ENCODE peak calls at places on chromosome 2, in ten cellular contexts. One of them, this sample, is unnamed.

GRCh38 chr2:191020742-191021381 is 6.9 kb upstream of the STAT1 start:
- DNase-seq in GM06990: peak
- DNase-seq in astrocyte: peak
- DNase-seq in A549: peak
- DNase-seq in heart right ventricle: no peak
- DNase-seq in HFF-Myc: no peak
- DNase-seq in pancreas: no peak
- DNase-seq in kidney: no peak
- DNase-seq in cardiac fibroblast: peak
- DNase-seq in lower lobe of right lung: no peak
- DNase-seq in this sample: no peak

GRCh38 chr2:223486741-223487140 is 115.4 kb downstream of the SCG2 start:
- DNase-seq in GM06990: no peak
- DNase-seq in astrocyte: peak
- DNase-seq in A549: no peak
- DNase-seq in heart right ventricle: no peak
- DNase-seq in HFF-Myc: no peak
- DNase-seq in pancreas: no peak
- DNase-seq in kidney: no peak
- DNase-seq in cardiac fibroblast: no peak
- DNase-seq in lower lobe of right lung: no peak
- DNase-seq in this sample: no peak

GRCh38 chr2:224997802-224998201 is 44.5 kb downstream of the DOCK10 start:
- DNase-seq in GM06990: no peak
- DNase-seq in astrocyte: peak
- DNase-seq in A549: no peak
- DNase-seq in heart right ventricle: no peak
- DNase-seq in HFF-Myc: no peak
- DNase-seq in pancreas: no peak
- DNase-seq in kidney: no peak
- DNase-seq in cardiac fibroblast: peak
- DNase-seq in lower lobe of right lung: no peak
- DNase-seq in this sample: no peak

GRCh38 chr2:151728736-151729415 is 5.4 kb downstream of the NEB start:
- DNase-seq in GM06990: no peak
- DNase-seq in astrocyte: no peak
- DNase-seq in A549: no peak
- DNase-seq in heart right ventricle: no peak
- DNase-seq in HFF-Myc: no peak
- DNase-seq in pancreas: no peak
- DNase-seq in kidney: no peak
- DNase-seq in cardiac fibroblast: no peak
- DNase-seq in lower lobe of right lung: no peak
- DNase-seq in this sample: peak

GRCh38 chr2:138213079-138213478 is 248.8 kb downstream of the HNMT start:
- DNase-seq in GM06990: no peak
- DNase-seq in astrocyte: no peak
- DNase-seq in A549: no peak
- DNase-seq in heart right ventricle: no peak
- DNase-seq in HFF-Myc: no peak
- DNase-seq in pancreas: no peak
- DNase-seq in kidney: no peak
- DNase-seq in cardiac fibroblast: no peak
- DNase-seq in lower lobe of right lung: no peak
- DNase-seq in this sample: no peak

GRCh38 chr2:173278794-173279527 is 75.7 kb upstream of the CDCA7 start:
- DNase-seq in GM06990: peak
- DNase-seq in astrocyte: no peak
- DNase-seq in A549: no peak
- DNase-seq in heart right ventricle: no peak
- DNase-seq in HFF-Myc: no peak
- DNase-seq in pancreas: no peak
- DNase-seq in kidney: no peak
- DNase-seq in cardiac fibroblast: no peak
- DNase-seq in lower lobe of right lung: no peak
- DNase-seq in this sample: no peak

GRCh38 chr2:67486041-67486796 is 89.1 kb downstream of the ETAA1 start:
- DNase-seq in GM06990: no peak
- DNase-seq in astrocyte: peak
- DNase-seq in A549: no peak
- DNase-seq in heart right ventricle: peak
- DNase-seq in HFF-Myc: no peak
- DNase-seq in pancreas: peak
- DNase-seq in kidney: no peak
- DNase-seq in cardiac fibroblast: peak
- DNase-seq in lower lobe of right lung: peak
- DNase-seq in this sample: no peak

GRCh38 chr2:43542285-43542933 is 53.4 kb downstream of the THADA start:
- DNase-seq in GM06990: peak
- DNase-seq in astrocyte: peak
- DNase-seq in A549: peak
- DNase-seq in heart right ventricle: no peak
- DNase-seq in HFF-Myc: no peak
- DNase-seq in pancreas: no peak
- DNase-seq in kidney: no peak
- DNase-seq in cardiac fibroblast: peak
- DNase-seq in lower lobe of right lung: no peak
- DNase-seq in this sample: no peak

GRCh38 chr2:212364106-212364505 is 174.5 kb downstream of the ERBB4 start:
- DNase-seq in GM06990: no peak
- DNase-seq in astrocyte: peak
- DNase-seq in A549: no peak
- DNase-seq in heart right ventricle: no peak
- DNase-seq in HFF-Myc: no peak
- DNase-seq in pancreas: no peak
- DNase-seq in kidney: no peak
- DNase-seq in cardiac fibroblast: peak
- DNase-seq in lower lobe of right lung: no peak
- DNase-seq in this sample: peak

DNA sequence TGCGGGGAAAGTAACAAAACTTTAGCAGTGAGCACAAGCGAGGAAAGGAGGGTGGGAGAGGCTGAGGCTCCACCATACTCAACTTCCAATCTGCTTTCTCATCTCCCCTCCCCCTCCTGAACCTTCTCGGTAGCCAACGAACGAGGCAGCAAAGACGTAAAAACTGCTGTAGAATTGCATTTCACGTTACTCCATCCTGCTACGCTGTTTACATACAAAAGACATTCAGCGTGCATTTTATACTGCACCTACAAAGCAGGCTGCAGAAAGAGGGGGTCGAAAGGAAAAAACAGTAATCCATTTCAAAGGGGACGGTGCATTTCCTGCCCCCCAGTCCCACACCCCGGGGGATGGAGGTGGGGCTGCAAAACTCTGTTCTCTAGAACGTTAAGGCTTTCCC is 1.1 kb downstream of the EFEMP1 start:
- DNase-seq in GM06990: no peak
- DNase-seq in astrocyte: peak
- DNase-seq in A549: no peak
- DNase-seq in heart right ventricle: no peak
- DNase-seq in HFF-Myc: no peak
- DNase-seq in pancreas: no peak
- DNase-seq in kidney: no peak
- DNase-seq in cardiac fibroblast: peak
- DNase-seq in lower lobe of right lung: no peak
- DNase-seq in this sample: no peak
- H3K4me3 ChIP-seq in GM06990: peak
- H3K4me3 ChIP-seq in astrocyte: peak
- H3K4me3 ChIP-seq in A549: peak
- H3K4me3 ChIP-seq in heart right ventricle: peak
- H3K4me3 ChIP-seq in HFF-Myc: peak
- H3K4me3 ChIP-seq in pancreas: no peak
- H3K4me3 ChIP-seq in kidney: peak
- H3K4me3 ChIP-seq in cardiac fibroblast: peak
- H3K4me3 ChIP-seq in lower lobe of right lung: peak
- H3K4me3 ChIP-seq in this sample: no peak

GRCh38 chr2:201319511-201319910 is 37.6 kb downstream of the FLACC1 start:
- DNase-seq in GM06990: no peak
- DNase-seq in astrocyte: no peak
- DNase-seq in A549: no peak
- DNase-seq in heart right ventricle: no peak
- DNase-seq in HFF-Myc: no peak
- DNase-seq in pancreas: no peak
- DNase-seq in kidney: no peak
- DNase-seq in cardiac fibroblast: no peak
- DNase-seq in lower lobe of right lung: no peak
- DNase-seq in this sample: no peak

GRCh38 chr2:201322772-201323171 is 34.4 kb downstream of the FLACC1 start:
- DNase-seq in GM06990: no peak
- DNase-seq in astrocyte: no peak
- DNase-seq in A549: no peak
- DNase-seq in heart right ventricle: no peak
- DNase-seq in HFF-Myc: no peak
- DNase-seq in pancreas: no peak
- DNase-seq in kidney: no peak
- DNase-seq in cardiac fibroblast: no peak
- DNase-seq in lower lobe of right lung: no peak
- DNase-seq in this sample: no peak

GRCh38 chr2:201320257-201320656 is 36.9 kb downstream of the FLACC1 start:
- DNase-seq in GM06990: no peak
- DNase-seq in astrocyte: no peak
- DNase-seq in A549: no peak
- DNase-seq in heart right ventricle: no peak
- DNase-seq in HFF-Myc: no peak
- DNase-seq in pancreas: no peak
- DNase-seq in kidney: no peak
- DNase-seq in cardiac fibroblast: no peak
- DNase-seq in lower lobe of right lung: no peak
- DNase-seq in this sample: no peak

DNA sequence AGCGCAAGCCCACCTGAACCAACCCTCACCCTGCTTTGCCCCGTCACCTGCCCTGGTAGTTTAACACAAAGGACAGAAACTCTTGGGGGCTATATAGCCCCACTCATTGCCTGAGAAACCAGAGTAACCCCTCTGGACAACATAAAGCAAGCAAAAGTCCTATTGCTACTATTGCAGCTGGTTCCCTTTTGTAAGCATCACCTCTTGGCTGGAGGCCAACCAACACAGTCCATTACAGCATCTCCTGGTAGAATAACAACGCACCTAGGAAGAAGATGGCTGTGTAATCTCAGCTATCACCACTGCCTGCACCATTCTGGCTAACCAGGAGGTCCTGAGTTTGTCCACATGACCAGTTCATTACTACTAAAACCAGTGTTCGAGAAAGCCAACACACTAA is 36.4 kb downstream of the FLACC1 start:
- DNase-seq in GM06990: no peak
- DNase-seq in astrocyte: no peak
- DNase-seq in A549: no peak
- DNase-seq in heart right ventricle: no peak
- DNase-seq in HFF-Myc: no peak
- DNase-seq in pancreas: no peak
- DNase-seq in kidney: no peak
- DNase-seq in cardiac fibroblast: no peak
- DNase-seq in lower lobe of right lung: no peak
- DNase-seq in this sample: no peak
- H3K4me3 ChIP-seq in GM06990: no peak
- H3K4me3 ChIP-seq in astrocyte: no peak
- H3K4me3 ChIP-seq in A549: no peak
- H3K4me3 ChIP-seq in heart right ventricle: no peak
- H3K4me3 ChIP-seq in HFF-Myc: no peak
- H3K4me3 ChIP-seq in pancreas: no peak
- H3K4me3 ChIP-seq in kidney: no peak
- H3K4me3 ChIP-seq in cardiac fibroblast: no peak
- H3K4me3 ChIP-seq in lower lobe of right lung: no peak
- H3K4me3 ChIP-seq in this sample: no peak

GRCh38 chr2:181458881-181459280 is 1.7 kb downstream of the ITGA4 start:
- DNase-seq in GM06990: no peak
- DNase-seq in astrocyte: no peak
- DNase-seq in A549: no peak
- DNase-seq in heart right ventricle: no peak
- DNase-seq in HFF-Myc: no peak
- DNase-seq in pancreas: no peak
- DNase-seq in kidney: no peak
- DNase-seq in cardiac fibroblast: no peak
- DNase-seq in lower lobe of right lung: no peak
- DNase-seq in this sample: no peak
- H3K4me3 ChIP-seq in GM06990: peak
- H3K4me3 ChIP-seq in astrocyte: peak
- H3K4me3 ChIP-seq in A549: no peak
- H3K4me3 ChIP-seq in heart right ventricle: no peak
- H3K4me3 ChIP-seq in HFF-Myc: peak
- H3K4me3 ChIP-seq in pancreas: no peak
- H3K4me3 ChIP-seq in kidney: peak
- H3K4me3 ChIP-seq in cardiac fibroblast: peak
- H3K4me3 ChIP-seq in lower lobe of right lung: peak
- H3K4me3 ChIP-seq in this sample: peak

DNA sequence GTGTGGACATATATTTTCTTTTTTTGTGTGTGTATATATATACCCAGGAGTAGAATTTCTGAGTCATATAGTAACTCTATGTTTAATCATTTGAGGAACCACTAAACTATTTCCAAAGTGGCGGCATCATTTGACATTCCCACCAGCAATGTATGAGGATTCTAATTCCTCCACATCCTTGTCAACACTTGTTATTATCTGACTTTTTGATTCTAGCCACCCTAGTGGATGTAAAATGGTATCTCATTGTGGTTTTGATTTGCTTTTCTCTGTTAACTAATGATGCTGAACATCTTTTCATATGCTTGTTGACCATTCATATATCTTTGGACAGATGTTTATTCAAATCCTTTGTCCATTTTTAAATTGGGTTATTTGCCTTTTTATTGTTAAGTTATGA is 120.3 kb downstream of the TGFA start:
- DNase-seq in GM06990: no peak
- DNase-seq in astrocyte: no peak
- DNase-seq in A549: no peak
- DNase-seq in heart right ventricle: no peak
- DNase-seq in HFF-Myc: no peak
- DNase-seq in pancreas: no peak
- DNase-seq in kidney: no peak
- DNase-seq in cardiac fibroblast: no peak
- DNase-seq in lower lobe of right lung: no peak
- DNase-seq in this sample: no peak
- H3K4me3 ChIP-seq in GM06990: no peak
- H3K4me3 ChIP-seq in astrocyte: no peak
- H3K4me3 ChIP-seq in A549: no peak
- H3K4me3 ChIP-seq in heart right ventricle: no peak
- H3K4me3 ChIP-seq in HFF-Myc: no peak
- H3K4me3 ChIP-seq in pancreas: no peak
- H3K4me3 ChIP-seq in kidney: no peak
- H3K4me3 ChIP-seq in cardiac fibroblast: no peak
- H3K4me3 ChIP-seq in lower lobe of right lung: no peak
- H3K4me3 ChIP-seq in this sample: no peak

GRCh38 chr2:132937629-132938028 is 267.6 kb upstream of the LYPD1 start:
- DNase-seq in GM06990: no peak
- DNase-seq in astrocyte: peak
- DNase-seq in A549: no peak
- DNase-seq in heart right ventricle: no peak
- DNase-seq in HFF-Myc: no peak
- DNase-seq in pancreas: no peak
- DNase-seq in kidney: no peak
- DNase-seq in cardiac fibroblast: peak
- DNase-seq in lower lobe of right lung: no peak
- DNase-seq in this sample: no peak
- H3K4me3 ChIP-seq in GM06990: no peak
- H3K4me3 ChIP-seq in astrocyte: no peak
- H3K4me3 ChIP-seq in A549: no peak
- H3K4me3 ChIP-seq in heart right ventricle: no peak
- H3K4me3 ChIP-seq in HFF-Myc: no peak
- H3K4me3 ChIP-seq in pancreas: no peak
- H3K4me3 ChIP-seq in kidney: no peak
- H3K4me3 ChIP-seq in cardiac fibroblast: no peak
- H3K4me3 ChIP-seq in lower lobe of right lung: no peak
- H3K4me3 ChIP-seq in this sample: no peak

GRCh38 chr2:134319581-134320246 is 65.8 kb downstream of the MGAT5 start:
- DNase-seq in GM06990: no peak
- DNase-seq in astrocyte: no peak
- DNase-seq in A549: no peak
- DNase-seq in heart right ventricle: no peak
- DNase-seq in HFF-Myc: no peak
- DNase-seq in pancreas: no peak
- DNase-seq in kidney: no peak
- DNase-seq in cardiac fibroblast: no peak
- DNase-seq in lower lobe of right lung: no peak
- DNase-seq in this sample: peak
- H3K4me3 ChIP-seq in GM06990: no peak
- H3K4me3 ChIP-seq in astrocyte: no peak
- H3K4me3 ChIP-seq in A549: no peak
- H3K4me3 ChIP-seq in heart right ventricle: no peak
- H3K4me3 ChIP-seq in HFF-Myc: no peak
- H3K4me3 ChIP-seq in pancreas: no peak
- H3K4me3 ChIP-seq in kidney: no peak
- H3K4me3 ChIP-seq in cardiac fibroblast: no peak
- H3K4me3 ChIP-seq in lower lobe of right lung: no peak
- H3K4me3 ChIP-seq in this sample: no peak

This sample was measured in HAP-1.